ENCODE peak calls at places on chromosomes 12 and 14, in eight cellular contexts. N, Z, E, S, V, B, W and O are unnamed samples.

GRCh38 chr14:41302776-41303175 is 303.9 kb upstream of the LRFN5 start:
- DNase-seq in B (peak), S (no peak), N (no peak), V (no peak), Z (no peak), E (no peak), W (no peak), O (no peak)

GRCh38 chr14:94670692-94671285 is 58.6 kb downstream of the SERPINA3 start:
- DNase-seq in Z (no peak), W (no peak), B (no peak), S (no peak), V (no peak), E (no peak), N (no peak), O (no peak)

GRCh38 chr14:75711796-75712211 is 50.8 kb downstream of the TTLL5 start:
- DNase-seq in N (peak), V (peak), S (peak), W (peak), Z (peak), E (peak), B (peak), O (peak)

GRCh38 chr14:88546621-88547385 is 8.0 kb downstream of the PTPN21 start:
- DNase-seq in V (peak), N (no peak), W (no peak), S (no peak), B (no peak), E (no peak), Z (peak), O (no peak)

GRCh38 chr14:68987653-68988036 is 8.5 kb upstream of the ACTN1 start:
- DNase-seq in B (peak), Z (no peak), E (no peak), V (no peak), W (no peak), N (peak), S (peak), O (no peak)

GRCh38 chr12:50050410-50051280 is 6.8 kb upstream of the ASIC1 start:
- DNase-seq in N (peak), W (peak), V (peak), B (peak), E (no peak), S (no peak), Z (peak), O (no peak)

GRCh38 chr14:86541969-86542368 is 1012.0 kb downstream of the FLRT2 start:
- DNase-seq in S (no peak), E (no peak), W (no peak), B (no peak), V (no peak), N (no peak), Z (no peak), O (no peak)

GRCh38 chr14:22602853-22603252 is 4.8 kb downstream of the ABHD4 start:
- DNase-seq in V (peak), N (no peak), W (no peak), Z (no peak), B (no peak), S (peak), E (no peak), O (peak)

GRCh38 chr12:40010899-40011774 is 94.7 kb downstream of the SLC2A13 start:
- DNase-seq in Z (peak), N (peak), S (peak), E (peak), W (peak), B (peak), V (peak), O (peak)

GRCh38 chr12:120229071-120229582 is 28.2 kb upstream of the RPLP0 start:
- DNase-seq in W (no peak), N (no peak), Z (peak), V (no peak), B (no peak), S (no peak), E (no peak), O (peak)

GRCh38 chr12:62643470-62643869 is 176.8 kb downstream of the MON2 start:
- DNase-seq in V (peak), B (no peak), E (no peak), W (no peak), S (no peak), N (no peak), Z (no peak), O (no peak)

GRCh38 chr12:76688001-76688400 is 75.9 kb upstream of the ZDHHC17 start:
- DNase-seq in N (no peak), V (peak), E (peak), B (no peak), S (no peak), W (peak), Z (no peak), O (peak)

GRCh38 chr12:6016756-6017155 is 71.7 kb upstream of the ANO2 start:
- DNase-seq in B (no peak), E (no peak), W (no peak), Z (no peak), V (no peak), N (no peak), S (no peak), O (no peak)

GRCh38 chr12:75526655-75527511 is 15.5 kb upstream of the KRR1 start:
- DNase-seq in N (peak), V (peak), Z (peak), W (peak), S (peak), B (peak), E (peak), O (peak)

GRCh38 chr12:6368906-6369525 is 6.3 kb downstream of the SCNN1A start:
- DNase-seq in B (no peak), N (no peak), E (no peak), W (no peak), V (no peak), Z (no peak), S (no peak), O (no peak)

GRCh38 chr14:101563352-101563653 is 2.0 kb downstream of the DIO3 start:
- DNase-seq in Z (no peak), W (no peak), B (no peak), S (no peak), V (no peak), N (no peak), E (no peak), O (no peak)

GRCh38 chr12:80187660-80188090 is 88.3 kb downstream of the OTOGL start:
- DNase-seq in Z (no peak), E (peak), B (no peak), W (peak), N (no peak), S (no peak), V (peak), O (peak)

GRCh38 chr12:47237751-47238211 is 158.0 kb upstream of the AMIGO2 start:
- DNase-seq in V (peak), W (peak), B (no peak), S (no peak), N (no peak), E (no peak), Z (no peak), O (no peak)

GRCh38 chr12:12563529-12563928 is 866 bp upstream of the DUSP16 start:
- DNase-seq in V (peak), N (no peak), Z (no peak), S (no peak), E (peak), B (peak), W (no peak), O (no peak)
- H3K4me2 ChIP-seq in V (peak), N (no peak), Z (peak), S (peak), E (no peak), B (peak), W (peak), O (peak)

GRCh38 chr14:64235652-64236640 is 58.2 kb downstream of the ESR2 start:
- DNase-seq in E (no peak), W (no peak), N (no peak), V (no peak), B (no peak), S (no peak), Z (no peak), O (no peak)
- H3K4me2 ChIP-seq in E (no peak), W (no peak), N (no peak), V (no peak), B (no peak), S (no peak), Z (no peak), O (no peak)

GRCh38 chr12:1839956-1840550 is 19.7 kb downstream of the LRTM2 start:
- DNase-seq in W (no peak), V (no peak), Z (no peak), E (no peak), N (no peak), B (no peak), S (no peak), O (peak)
- H3K4me2 ChIP-seq in W (no peak), V (no peak), Z (no peak), E (no peak), N (no peak), B (no peak), S (no peak), O (no peak)

DNA sequence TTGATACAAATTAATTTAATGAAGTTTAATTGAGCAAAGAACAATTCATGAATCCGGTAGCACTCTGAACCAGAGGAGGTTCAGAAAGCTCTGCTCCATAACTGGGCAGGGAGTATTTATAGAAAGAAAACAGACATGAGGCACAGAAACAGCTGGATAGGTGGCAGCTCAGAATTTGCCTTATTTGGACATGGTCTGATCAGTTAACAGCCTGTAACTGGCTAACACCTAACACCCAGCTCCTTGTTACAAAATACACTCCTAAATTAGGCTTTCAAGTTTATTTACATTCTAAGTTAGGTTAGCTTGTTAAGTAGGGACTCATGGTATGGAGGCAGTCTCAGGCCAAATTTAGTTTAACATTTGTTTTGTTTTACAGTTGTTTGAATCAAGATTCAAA is 67.8 kb upstream of the TMCC3 start:
- DNase-seq in E (peak), S (no peak), W (peak), B (no peak), V (no peak), Z (no peak), N (no peak), O (peak)
- H3K4me2 ChIP-seq in E (peak), S (no peak), W (no peak), B (no peak), V (no peak), Z (no peak), N (no peak), O (peak)

DNA sequence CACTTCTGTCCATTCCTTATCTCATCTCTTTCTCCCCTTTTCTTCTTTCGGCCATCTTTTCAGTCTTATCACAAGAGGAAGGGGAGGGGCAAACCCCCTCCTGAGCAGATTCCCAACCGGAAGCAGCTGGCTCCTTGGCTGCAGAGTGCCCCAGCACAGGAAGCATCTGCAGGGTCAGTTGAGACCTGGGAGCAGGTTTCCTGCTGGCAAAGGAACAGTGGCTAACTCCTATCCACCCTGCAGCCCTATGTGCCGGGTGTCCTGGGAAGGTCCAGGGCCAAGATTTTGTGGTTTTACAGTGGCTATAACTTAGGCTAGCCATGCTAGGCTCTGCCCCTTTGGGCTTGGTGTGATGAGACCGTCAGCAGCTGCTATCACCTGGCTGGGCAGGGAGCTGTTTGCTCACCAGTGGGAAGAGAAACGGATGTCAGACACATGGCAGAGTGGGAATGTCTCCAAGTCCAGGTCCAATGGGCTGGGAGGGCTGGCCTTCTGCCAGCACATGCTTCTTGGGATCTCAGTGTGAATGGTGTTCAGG is 40.4 kb downstream of the SH2B3 start:
- DNase-seq in Z (no peak), E (peak), W (peak), S (no peak), B (no peak), V (peak), N (peak), O (no peak)
- H3K4me2 ChIP-seq in Z (no peak), E (peak), W (peak), S (no peak), B (no peak), V (no peak), N (no peak), O (no peak)

GRCh38 chr12:25436206-25436912 is 116.7 kb downstream of the LMNTD1 start:
- DNase-seq in E (peak), N (peak), V (peak), B (peak), W (peak), S (peak), Z (peak), O (peak)
- H3K4me2 ChIP-seq in E (peak), N (no peak), V (peak), B (no peak), W (peak), S (peak), Z (peak), O (peak)